ENCODE peak calls at places on chromosome 6, in five cellular contexts. L is PC-3, K is HCT116, X is OCI-LY7, I is MM.1S. E is an unnamed sample.

GRCh38 chr6:168414696-168415095 is 26.3 kb upstream of the SMOC2 start:
- DNase-seq in L (no peak), I (no peak), K (no peak), X (no peak), E (no peak)

GRCh38 chr6:2793491-2794151 is 28.4 kb downstream of the WRNIP1 start:
- DNase-seq in L (peak; percentile 31), K (no peak), X (no peak), I (no peak), E (no peak)

GRCh38 chr6:164151161-164151728 is 736.7 kb downstream of the QKI start:
- DNase-seq in I (no peak), K (no peak), X (no peak), L (no peak), E (no peak)

GRCh38 chr6:35473849-35474128 is 5.6 kb downstream of the RPL10A start:
- DNase-seq in L (no peak), X (no peak), K (no peak), I (no peak), E (peak; percentile 40)

GRCh38 chr6:145551164-145551563 is 184.2 kb downstream of the EPM2A start:
- DNase-seq in I (no peak), K (no peak), X (no peak), L (no peak), E (no peak)

GRCh38 chr6:10303806-10304520 is 110.9 kb downstream of the TFAP2A start:
- DNase-seq in K (no peak), L (no peak), X (no peak), I (no peak), E (no peak)

GRCh38 chr6:111648100-111648499 is 42.4 kb upstream of the TRAF3IP2 start:
- DNase-seq in I (no peak), L (no peak), X (no peak), K (no peak), E (no peak)

GRCh38 chr6:69790629-69791028 is 6.2 kb downstream of the LMBRD1 start:
- DNase-seq in I (no peak), X (no peak), L (no peak), K (no peak), E (no peak)

GRCh38 chr6:157596886-157597285 is 215.9 kb downstream of the ZDHHC14 start:
- DNase-seq in X (no peak), K (no peak), L (no peak), I (no peak), E (no peak)

GRCh38 chr6:11224252-11224965 is 8.1 kb downstream of the NEDD9 start:
- DNase-seq in K (no peak), X (no peak), L (peak; percentile 22), I (no peak), E (no peak)

GRCh38 chr6:14619419-14619781 is 501.8 kb downstream of the CD83 start:
- DNase-seq in K (no peak), I (no peak), L (no peak), X (no peak), E (no peak)
- H3K4me1 ChIP-seq in K (peaks cover 20% of the 10 kb centered on the region), I (no peaks in the 10 kb centered on the region), L (no peaks in the 10 kb centered on the region), X (peaks cover 4% of the 10 kb centered on the region), E (peaks cover 15% of the 10 kb centered on the region)

DNA sequence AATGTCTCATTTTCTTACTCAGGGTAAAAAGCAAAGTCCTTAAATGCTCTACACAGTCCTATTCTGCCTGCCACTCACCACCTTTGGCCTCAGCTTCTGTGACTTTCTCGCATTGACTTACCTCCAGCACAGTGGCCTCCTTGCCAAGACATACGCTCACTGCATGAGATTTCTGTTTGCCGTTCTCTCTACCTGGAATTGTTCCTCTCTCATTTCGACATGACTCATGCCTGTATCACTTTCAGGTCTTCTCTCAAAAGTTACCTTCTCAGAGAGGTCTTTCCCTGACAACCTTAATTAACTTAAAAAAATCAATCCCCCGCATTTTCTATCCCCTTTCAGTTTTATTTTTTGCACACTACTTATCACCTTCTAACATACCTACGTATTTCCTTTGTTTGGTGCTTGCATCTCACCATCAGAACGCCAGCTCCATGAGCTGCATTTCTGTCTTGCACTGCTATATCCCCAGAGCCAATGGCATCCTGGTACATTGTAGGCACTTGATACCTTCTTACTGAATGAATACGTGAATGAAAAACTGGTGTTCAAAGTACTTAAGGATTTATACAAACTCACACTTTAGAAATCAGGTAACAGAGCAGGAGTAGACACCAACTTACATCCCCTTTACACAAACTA is 24.5 kb downstream of the TENT5A start:
- DNase-seq in L (peak; percentile 79), X (no peak), K (no peak), I (no peak), E (no peak)
- TF ChIP-seq EZH2phosphoT487 in L (no peak), X (no peak), K (no peak), I (no peak), E (no peak)

DNA sequence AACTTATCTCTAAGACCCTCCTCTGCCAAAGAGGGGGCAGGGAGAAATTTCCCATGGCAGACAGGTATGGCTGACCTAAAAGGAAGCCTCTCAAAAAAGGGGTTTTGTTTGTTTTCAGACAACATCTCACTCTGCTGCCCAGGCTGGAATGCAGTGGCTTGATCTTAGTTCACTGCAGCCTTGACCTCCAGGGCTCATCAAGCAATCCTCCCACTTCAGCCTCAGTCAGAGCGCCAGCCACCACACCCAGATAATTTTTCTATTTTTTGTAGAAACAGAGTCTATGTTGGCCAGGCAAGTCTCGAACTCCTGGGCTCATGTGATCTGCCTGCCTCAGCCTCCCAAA is 3.8 kb downstream of the EZR start:
- DNase-seq in K (no peak), X (no peak), L (no peak), I (no peak), E (no peak)
- H3K27ac ChIP-seq in K (peak overlapping the region; percentile 92), X (peak overlapping the region; percentile 100), L (no peak overlapping the region), I (no peak overlapping the region), E (no peak overlapping the region)

DNA sequence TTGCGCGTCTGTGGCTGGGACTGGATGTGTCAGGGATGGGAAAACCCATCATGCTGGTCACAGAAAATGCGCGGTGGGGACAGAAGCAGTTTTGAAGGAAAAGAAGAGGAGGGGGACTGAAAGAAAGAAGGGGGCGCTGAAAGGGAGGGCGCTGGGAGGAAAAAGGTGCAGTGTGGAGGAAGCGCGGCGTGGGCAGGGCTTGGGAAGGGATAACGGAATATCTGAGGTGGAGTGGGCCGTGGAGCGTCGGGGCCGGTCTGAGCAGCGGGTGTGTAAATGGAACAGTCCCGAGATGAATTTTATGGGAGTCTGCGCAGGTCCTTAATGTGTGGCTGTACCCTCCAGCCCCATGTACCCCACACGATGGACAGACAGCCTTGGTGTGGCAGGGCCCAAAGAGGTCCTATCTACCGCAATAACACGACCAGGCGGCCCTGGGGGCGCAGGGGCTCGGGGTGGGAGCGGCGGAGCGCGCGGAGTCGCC is 366 bp upstream of the SLC29A1 start:
- DNase-seq in L (peak; percentile 16), X (no peak), I (peak; percentile 14), K (no peak), E (peak; percentile 28)
- H3K4me1 ChIP-seq in L (peaks cover 29% of the 10 kb centered on the region), X (peaks cover 69% of the 10 kb centered on the region), I (peaks cover 31% of the 10 kb centered on the region), K (peaks cover 72% of the 10 kb centered on the region), E (peaks cover 54% of the 10 kb centered on the region)

DNA sequence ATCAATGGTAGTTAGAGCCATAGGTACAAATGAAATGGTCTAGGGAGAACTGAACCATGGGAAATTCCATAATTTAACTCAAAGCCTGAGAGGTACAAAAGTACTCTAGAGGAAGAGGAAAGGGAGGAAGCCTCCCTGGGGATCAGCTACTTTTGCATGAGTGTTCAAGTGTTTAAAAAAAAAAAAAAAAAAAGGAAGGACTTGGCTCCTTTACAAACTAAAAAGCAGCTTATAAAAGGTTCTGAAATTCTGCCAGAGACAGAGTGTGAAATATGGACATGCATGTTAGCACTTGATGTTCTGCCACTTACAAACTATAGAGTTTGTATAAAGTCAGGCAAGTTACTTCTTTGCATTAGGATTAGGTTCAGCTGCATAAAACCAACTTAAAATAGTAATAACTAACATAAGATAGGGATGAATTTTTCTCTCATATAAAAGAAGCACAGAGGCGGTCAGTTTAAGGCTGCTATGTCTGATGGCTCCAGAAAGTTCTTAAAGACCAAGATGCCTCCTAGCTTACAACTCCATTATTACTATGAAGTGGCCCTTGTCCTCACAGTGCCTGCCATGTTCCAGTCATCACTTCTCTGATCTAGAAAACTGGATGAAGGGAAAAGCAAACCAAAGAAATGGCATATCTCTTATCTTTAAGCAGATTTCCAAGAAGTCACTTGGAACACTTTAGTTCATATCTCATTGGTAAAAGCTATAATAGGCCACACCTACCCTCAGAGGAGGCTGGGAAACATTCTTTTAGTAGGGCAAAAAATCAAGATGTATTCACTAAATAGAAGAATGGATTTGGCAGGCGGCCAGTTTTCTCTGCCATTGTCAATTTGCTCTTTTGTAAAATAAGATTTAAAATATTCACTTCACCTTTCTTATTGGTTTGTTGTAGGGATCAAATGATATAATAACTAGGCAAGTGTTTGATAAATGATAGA is 289.7 kb downstream of the TBC1D7 start:
- DNase-seq in X (no peak), I (no peak), K (no peak), L (no peak), E (no peak)
- TF ChIP-seq EZH2phosphoT487 in X (no peak), I (no peak), K (no peak), L (no peak), E (no peak)

DNA sequence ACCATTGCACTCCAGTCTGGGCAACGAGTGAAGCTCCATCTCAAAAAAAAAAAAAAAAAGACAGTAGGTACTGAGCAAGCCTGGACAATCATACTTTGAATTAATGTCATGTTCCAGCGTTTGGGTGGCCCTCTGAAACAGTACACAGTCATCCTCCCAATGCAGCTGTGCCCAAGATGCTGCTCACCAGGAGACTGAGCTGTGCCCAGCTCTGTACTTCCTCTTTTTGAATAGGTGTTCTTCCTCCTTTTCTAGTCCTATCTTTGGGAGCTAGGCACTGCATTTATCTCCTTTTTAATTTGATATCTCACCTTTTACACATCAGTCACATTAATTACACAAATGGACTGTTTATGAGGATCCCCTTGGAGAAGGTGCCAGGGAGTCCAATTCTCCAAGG is 101.5 kb downstream of the RPP40 start:
- DNase-seq in L (no peak), X (peak; percentile 61), I (no peak), K (no peak), E (no peak)
- H3K27ac ChIP-seq in L (no peak overlapping the region), X (no peak overlapping the region), I (no peak overlapping the region), K (no peak overlapping the region), E (no peak overlapping the region)

GRCh38 chr6:155106456-155107107 is 111.5 kb downstream of the TIAM2 start:
- DNase-seq in L (no peak), I (no peak), X (no peak), K (no peak), E (no peak)
- H3K4me1 ChIP-seq in L (no peaks in the 10 kb centered on the region), I (no peaks in the 10 kb centered on the region), X (no peaks in the 10 kb centered on the region), K (peaks cover 4% of the 10 kb centered on the region), E (peaks cover 25% of the 10 kb centered on the region)

GRCh38 chr6:165678429-165678828 is 15.4 kb upstream of the PDE10A start:
- DNase-seq in I (no peak), X (no peak), K (no peak), L (no peak), E (no peak)

GRCh38 chr6:165674155-165675029 is 11.4 kb upstream of the PDE10A start:
- DNase-seq in L (no peak), I (no peak), X (no peak), K (no peak), E (no peak)

GRCh38 chr6:165675120-165675519 is 12.1 kb upstream of the PDE10A start:
- DNase-seq in K (no peak), L (no peak), I (no peak), X (no peak), E (no peak)

GRCh38 chr6:165677091-165677490 is 14.1 kb upstream of the PDE10A start:
- DNase-seq in K (no peak), I (no peak), L (no peak), X (no peak), E (no peak)

GRCh38 chr6:165676435-165677068 is 13.5 kb upstream of the PDE10A start:
- DNase-seq in L (no peak), K (no peak), X (no peak), I (no peak), E (no peak)
- TF ChIP-seq EZH2phosphoT487 in L (no peak), K (no peak), X (no peak), I (no peak), E (no peak)

E was measured in GM23338.